ENCODE peak calls at places on chromosomes 5 and 9, in eight cellular contexts. K, T, N, X, V, I, P and F are unnamed samples.

GRCh38 chr5:79793722-79794121 is 104.1 kb downstream of the CMYA5 start:
- DNase-seq in K (no peak), T (no peak), N (no peak), X (no peak), V (no peak), I (no peak), P (no peak), F (no peak)

GRCh38 chr9:121887553-121888437 is 205.3 kb downstream of the TTLL11 start:
- DNase-seq in K (no peak), T (no peak), N (no peak), X (no peak), V (no peak), I (no peak), P (no peak), F (no peak)

GRCh38 chr5:106601605-106602004 is 1069.1 kb downstream of the EFNA5 start:
- DNase-seq in K (no peak), T (no peak), N (no peak), X (no peak), V (no peak), I (no peak), P (peak; percentile 48), F (no peak)

GRCh38 chr5:58184910-58185309 is 275.0 kb downstream of the PLK2 start:
- DNase-seq in K (no peak), T (no peak), N (no peak), X (no peak), V (no peak), I (no peak), P (no peak), F (no peak)

GRCh38 chr5:431001-431710 is 11.8 kb upstream of the EXOC3 start:
- DNase-seq in K (peak; percentile 92), T (peak; percentile 69), N (no peak), X (no peak), V (peak; percentile 73), I (peak; percentile 44), P (no peak), F (no peak)

GRCh38 chr9:73050887-73051550 is 98.2 kb upstream of the ALDH1A1 start:
- DNase-seq in K (peak; percentile 33), T (no peak), N (no peak), X (no peak), V (no peak), I (no peak), P (no peak), F (no peak)

GRCh38 chr5:1751864-1752822 is 47.5 kb downstream of the MRPL36 start:
- DNase-seq in K (no peak), T (no peak), N (no peak), X (no peak), V (no peak), I (no peak), P (no peak), F (peak; percentile 8)

GRCh38 chr5:137672001-137672400 is 63.9 kb downstream of the KLHL3 start:
- DNase-seq in K (no peak), T (peak; percentile 10), N (no peak), X (no peak), V (no peak), I (peak; percentile 77), P (no peak), F (no peak)

GRCh38 chr9:133705576-133705975 is 32.6 kb downstream of the SARDH start:
- DNase-seq in K (no peak), T (no peak), N (no peak), X (no peak), V (no peak), I (no peak), P (no peak), F (no peak)

GRCh38 chr5:110817437-110817836 is 78.6 kb downstream of the SLC25A46 start:
- DNase-seq in K (no peak), T (no peak), N (no peak), X (no peak), V (peak; percentile 15), I (no peak), P (no peak), F (no peak)

GRCh38 chr5:7881091-7881490 is 12.1 kb downstream of the MTRR start:
- DNase-seq in K (no peak), T (no peak), N (no peak), X (no peak), V (no peak), I (no peak), P (no peak), F (no peak)

DNA sequence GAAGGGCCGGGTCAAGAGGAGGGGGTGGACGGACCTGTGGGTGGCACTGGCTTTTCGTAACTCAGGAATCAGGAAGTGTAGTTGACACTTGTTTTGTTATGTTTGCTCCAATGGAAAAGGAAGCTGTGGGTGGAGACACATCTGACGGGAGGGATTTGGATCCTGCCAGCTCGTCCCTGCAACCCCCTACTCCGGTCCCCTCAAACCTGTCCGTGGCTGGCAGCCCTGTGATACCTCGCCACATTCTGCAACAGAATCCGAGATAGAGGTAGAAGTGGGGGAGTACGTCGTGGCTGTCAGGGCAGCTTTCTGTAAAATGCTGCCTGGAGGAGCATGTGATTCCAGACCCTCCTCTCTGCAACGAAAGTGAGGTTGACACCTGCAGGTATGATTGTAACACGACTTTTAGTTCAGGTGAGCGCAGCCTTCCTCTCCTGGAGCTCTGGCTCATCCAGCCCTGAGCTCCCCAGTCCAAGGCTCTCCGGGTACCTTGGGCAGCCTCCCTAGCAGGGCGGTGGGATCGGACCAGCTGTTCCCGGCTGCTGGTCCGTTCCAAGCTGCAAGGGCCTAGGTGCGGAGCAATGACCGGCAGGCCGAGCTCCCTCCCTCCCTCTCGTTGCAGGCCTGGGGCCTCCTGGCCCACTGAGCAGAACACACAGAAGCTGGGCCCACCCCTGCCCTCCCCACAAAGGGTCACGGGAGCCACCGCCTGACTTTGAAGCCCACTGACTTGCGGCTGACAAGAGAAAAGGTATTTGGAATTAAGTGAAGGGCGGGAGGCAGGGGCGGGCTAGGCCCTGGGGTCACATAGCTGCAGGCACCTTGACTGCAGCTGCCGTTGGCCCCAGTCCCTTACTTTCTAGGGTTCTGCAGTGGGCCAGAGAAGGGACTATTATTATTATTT is 104.5 kb upstream of the IER5L start:
- DNase-seq in K (no peak), T (peak; percentile 5), N (peak; percentile 64), X (no peak), V (no peak), I (no peak), P (no peak), F (peak; percentile 54)
- TF ChIP-seq EP300 in K (no peak), T (no peak), N (no peak), X (no peak), V (no peak), I (no peak), P (no peak), F (no peak)

GRCh38 chr5:176440932-176441706 is 7.1 kb upstream of the FAF2 start:
- DNase-seq in K (no peak), T (no peak), N (no peak), X (no peak), V (peak; percentile 64), I (no peak), P (no peak), F (no peak)
- TF ChIP-seq EP300 in K (no peak), T (no peak), N (no peak), X (no peak), V (no peak), I (no peak), P (no peak), F (no peak)

GRCh38 chr9:135255033-135255842 is 167.8 kb downstream of the OLFM1 start:
- DNase-seq in K (no peak), T (no peak), N (no peak), X (no peak), V (no peak), I (no peak), P (no peak), F (no peak)
- TF ChIP-seq EP300 in K (no peak), T (no peak), N (no peak), X (no peak), V (no peak), I (no peak), P (no peak), F (no peak)

GRCh38 chr5:42555797-42556196 is 132.6 kb downstream of the GHR start:
- DNase-seq in K (no peak), T (no peak), N (no peak), X (no peak), V (no peak), I (no peak), P (no peak), F (no peak)

GRCh38 chr5:42547894-42548293 is 124.7 kb downstream of the GHR start:
- DNase-seq in K (no peak), T (no peak), N (no peak), X (no peak), V (no peak), I (no peak), P (no peak), F (no peak)

GRCh38 chr5:42555010-42555409 is 131.8 kb downstream of the GHR start:
- DNase-seq in K (no peak), T (no peak), N (no peak), X (no peak), V (no peak), I (no peak), P (no peak), F (no peak)

GRCh38 chr5:42553461-42553860 is 130.2 kb downstream of the GHR start:
- DNase-seq in K (no peak), T (no peak), N (no peak), X (no peak), V (no peak), I (no peak), P (no peak), F (no peak)

GRCh38 chr5:42552597-42552996 is 129.4 kb downstream of the GHR start:
- DNase-seq in K (no peak), T (no peak), N (no peak), X (no peak), V (no peak), I (no peak), P (no peak), F (no peak)
- TF ChIP-seq EP300 in K (no peak), T (no peak), N (no peak), X (no peak), V (no peak), I (no peak), P (no peak), F (no peak)